ENCODE peak calls at places on chromosomes 5 and 9, in six cellular contexts. One of them, this sample, is unnamed.

GRCh38 chr9:83062653-83063527 is at the start of gene RASEF:
- DNase-seq in BE2C: peak; percentile 79
- DNase-seq in naive thymus-derived CD4-positive, alpha-beta T cell: no peak
- DNase-seq in left kidney: peak; percentile 87
- DNase-seq in body of pancreas: peak; percentile 92
- DNase-seq in stimulated activated CD4-positive, alpha-beta T cell treated with anti-CD3 and anti-CD28 coated beads, Interleukin-12 subunit alpha, Interleukin-12 subunit beta, amount 100 ng/mL, for 4 hours: no peak
- DNase-seq in this sample: peak; percentile 49

GRCh38 chr9:129888809-129889460 is 53.7 kb downstream of the USP20 start:
- DNase-seq in BE2C: no peak
- DNase-seq in naive thymus-derived CD4-positive, alpha-beta T cell: peak; percentile 42
- DNase-seq in left kidney: no peak
- DNase-seq in body of pancreas: no peak
- DNase-seq in stimulated activated CD4-positive, alpha-beta T cell treated with anti-CD3 and anti-CD28 coated beads, Interleukin-12 subunit alpha, Interleukin-12 subunit beta, amount 100 ng/mL, for 4 hours: no peak
- DNase-seq in this sample: no peak

GRCh38 chr9:81632599-81632998 is 56.7 kb downstream of the TLE1 start:
- DNase-seq in BE2C: no peak
- DNase-seq in naive thymus-derived CD4-positive, alpha-beta T cell: no peak
- DNase-seq in left kidney: no peak
- DNase-seq in body of pancreas: no peak
- DNase-seq in stimulated activated CD4-positive, alpha-beta T cell treated with anti-CD3 and anti-CD28 coated beads, Interleukin-12 subunit alpha, Interleukin-12 subunit beta, amount 100 ng/mL, for 4 hours: no peak
- DNase-seq in this sample: no peak

GRCh38 chr5:159894149-159894720 is 22.0 kb upstream of the ADRA1B start:
- DNase-seq in BE2C: no peak
- DNase-seq in naive thymus-derived CD4-positive, alpha-beta T cell: no peak
- DNase-seq in left kidney: no peak
- DNase-seq in body of pancreas: no peak
- DNase-seq in stimulated activated CD4-positive, alpha-beta T cell treated with anti-CD3 and anti-CD28 coated beads, Interleukin-12 subunit alpha, Interleukin-12 subunit beta, amount 100 ng/mL, for 4 hours: no peak
- DNase-seq in this sample: no peak

GRCh38 chr5:108607421-108607820 is 140.3 kb upstream of the FER start:
- DNase-seq in BE2C: peak; percentile 45
- DNase-seq in naive thymus-derived CD4-positive, alpha-beta T cell: no peak
- DNase-seq in left kidney: peak; percentile 42
- DNase-seq in body of pancreas: no peak
- DNase-seq in stimulated activated CD4-positive, alpha-beta T cell treated with anti-CD3 and anti-CD28 coated beads, Interleukin-12 subunit alpha, Interleukin-12 subunit beta, amount 100 ng/mL, for 4 hours: no peak
- DNase-seq in this sample: no peak

GRCh38 chr9:72540348-72540873 is 19.0 kb downstream of the TMC1 start:
- DNase-seq in BE2C: no peak
- DNase-seq in naive thymus-derived CD4-positive, alpha-beta T cell: no peak
- DNase-seq in left kidney: no peak
- DNase-seq in body of pancreas: peak; percentile 23
- DNase-seq in stimulated activated CD4-positive, alpha-beta T cell treated with anti-CD3 and anti-CD28 coated beads, Interleukin-12 subunit alpha, Interleukin-12 subunit beta, amount 100 ng/mL, for 4 hours: no peak
- DNase-seq in this sample: no peak

GRCh38 chr9:110916361-110916760 is 121.9 kb downstream of the LPAR1 start:
- DNase-seq in BE2C: no peak
- DNase-seq in naive thymus-derived CD4-positive, alpha-beta T cell: no peak
- DNase-seq in left kidney: no peak
- DNase-seq in body of pancreas: no peak
- DNase-seq in stimulated activated CD4-positive, alpha-beta T cell treated with anti-CD3 and anti-CD28 coated beads, Interleukin-12 subunit alpha, Interleukin-12 subunit beta, amount 100 ng/mL, for 4 hours: no peak
- DNase-seq in this sample: no peak

GRCh38 chr5:161400583-161400982 is 145.9 kb downstream of the GABRB2 start:
- DNase-seq in BE2C: no peak
- DNase-seq in naive thymus-derived CD4-positive, alpha-beta T cell: no peak
- DNase-seq in left kidney: peak; percentile 74
- DNase-seq in body of pancreas: peak; percentile 76
- DNase-seq in stimulated activated CD4-positive, alpha-beta T cell treated with anti-CD3 and anti-CD28 coated beads, Interleukin-12 subunit alpha, Interleukin-12 subunit beta, amount 100 ng/mL, for 4 hours: no peak
- DNase-seq in this sample: no peak

GRCh38 chr5:55597014-55597981 is 62.5 kb upstream of the PLPP1 start:
- DNase-seq in BE2C: no peak
- DNase-seq in naive thymus-derived CD4-positive, alpha-beta T cell: no peak
- DNase-seq in left kidney: peak; percentile 34
- DNase-seq in body of pancreas: peak; percentile 34
- DNase-seq in stimulated activated CD4-positive, alpha-beta T cell treated with anti-CD3 and anti-CD28 coated beads, Interleukin-12 subunit alpha, Interleukin-12 subunit beta, amount 100 ng/mL, for 4 hours: no peak
- DNase-seq in this sample: no peak

GRCh38 chr5:170541146-170541769 is 37.4 kb downstream of the KCNIP1 start:
- DNase-seq in BE2C: no peak
- DNase-seq in naive thymus-derived CD4-positive, alpha-beta T cell: no peak
- DNase-seq in left kidney: no peak
- DNase-seq in body of pancreas: no peak
- DNase-seq in stimulated activated CD4-positive, alpha-beta T cell treated with anti-CD3 and anti-CD28 coated beads, Interleukin-12 subunit alpha, Interleukin-12 subunit beta, amount 100 ng/mL, for 4 hours: no peak
- DNase-seq in this sample: no peak

GRCh38 chr9:126532951-126533910 is 80.5 kb upstream of the LMX1B start:
- DNase-seq in BE2C: no peak
- DNase-seq in naive thymus-derived CD4-positive, alpha-beta T cell: no peak
- DNase-seq in left kidney: no peak
- DNase-seq in body of pancreas: no peak
- DNase-seq in stimulated activated CD4-positive, alpha-beta T cell treated with anti-CD3 and anti-CD28 coated beads, Interleukin-12 subunit alpha, Interleukin-12 subunit beta, amount 100 ng/mL, for 4 hours: no peak
- DNase-seq in this sample: no peak

GRCh38 chr9:108142504-108143201 is 653.1 kb upstream of the KLF4 start:
- DNase-seq in BE2C: no peak
- DNase-seq in naive thymus-derived CD4-positive, alpha-beta T cell: no peak
- DNase-seq in left kidney: peak; percentile 74
- DNase-seq in body of pancreas: peak; percentile 54
- DNase-seq in stimulated activated CD4-positive, alpha-beta T cell treated with anti-CD3 and anti-CD28 coated beads, Interleukin-12 subunit alpha, Interleukin-12 subunit beta, amount 100 ng/mL, for 4 hours: no peak
- DNase-seq in this sample: peak; percentile 88

GRCh38 chr5:91022518-91022917 is 360.6 kb downstream of the ARRDC3 start:
- DNase-seq in BE2C: no peak
- DNase-seq in naive thymus-derived CD4-positive, alpha-beta T cell: no peak
- DNase-seq in left kidney: no peak
- DNase-seq in body of pancreas: no peak
- DNase-seq in stimulated activated CD4-positive, alpha-beta T cell treated with anti-CD3 and anti-CD28 coated beads, Interleukin-12 subunit alpha, Interleukin-12 subunit beta, amount 100 ng/mL, for 4 hours: no peak
- DNase-seq in this sample: no peak

GRCh38 chr5:2370626-2371418 is 380.7 kb downstream of the IRX2 start:
- DNase-seq in BE2C: no peak
- DNase-seq in naive thymus-derived CD4-positive, alpha-beta T cell: no peak
- DNase-seq in left kidney: no peak
- DNase-seq in body of pancreas: no peak
- DNase-seq in stimulated activated CD4-positive, alpha-beta T cell treated with anti-CD3 and anti-CD28 coated beads, Interleukin-12 subunit alpha, Interleukin-12 subunit beta, amount 100 ng/mL, for 4 hours: no peak
- DNase-seq in this sample: no peak

GRCh38 chr5:177300236-177300880 is 3.2 kb downstream of the RAB24 start:
- DNase-seq in BE2C: no peak
- DNase-seq in naive thymus-derived CD4-positive, alpha-beta T cell: peak; percentile 36
- DNase-seq in left kidney: peak; percentile 63
- DNase-seq in body of pancreas: no peak
- DNase-seq in stimulated activated CD4-positive, alpha-beta T cell treated with anti-CD3 and anti-CD28 coated beads, Interleukin-12 subunit alpha, Interleukin-12 subunit beta, amount 100 ng/mL, for 4 hours: no peak
- DNase-seq in this sample: no peak

GRCh38 chr9:137763271-137763955 is 114.2 kb upstream of the CACNA1B start:
- DNase-seq in BE2C: no peak
- DNase-seq in naive thymus-derived CD4-positive, alpha-beta T cell: no peak
- DNase-seq in left kidney: no peak
- DNase-seq in body of pancreas: peak; percentile 60
- DNase-seq in stimulated activated CD4-positive, alpha-beta T cell treated with anti-CD3 and anti-CD28 coated beads, Interleukin-12 subunit alpha, Interleukin-12 subunit beta, amount 100 ng/mL, for 4 hours: no peak
- DNase-seq in this sample: no peak

GRCh38 chr5:108484035-108484434 is 102.1 kb upstream of the FBXL17 start:
- DNase-seq in BE2C: no peak
- DNase-seq in naive thymus-derived CD4-positive, alpha-beta T cell: no peak
- DNase-seq in left kidney: no peak
- DNase-seq in body of pancreas: no peak
- DNase-seq in stimulated activated CD4-positive, alpha-beta T cell treated with anti-CD3 and anti-CD28 coated beads, Interleukin-12 subunit alpha, Interleukin-12 subunit beta, amount 100 ng/mL, for 4 hours: no peak
- DNase-seq in this sample: no peak

GRCh38 chr9:101893661-101894646 is 155.5 kb upstream of the GRIN3A start:
- DNase-seq in BE2C: no peak
- DNase-seq in naive thymus-derived CD4-positive, alpha-beta T cell: no peak
- DNase-seq in left kidney: no peak
- DNase-seq in body of pancreas: no peak
- DNase-seq in stimulated activated CD4-positive, alpha-beta T cell treated with anti-CD3 and anti-CD28 coated beads, Interleukin-12 subunit alpha, Interleukin-12 subunit beta, amount 100 ng/mL, for 4 hours: no peak
- DNase-seq in this sample: no peak

GRCh38 chr5:78647838-78648358 is 674 bp downstream of the LHFPL2 start:
- DNase-seq in BE2C: peak; percentile 77
- DNase-seq in naive thymus-derived CD4-positive, alpha-beta T cell: no peak
- DNase-seq in left kidney: peak; percentile 85
- DNase-seq in body of pancreas: peak; percentile 77
- DNase-seq in stimulated activated CD4-positive, alpha-beta T cell treated with anti-CD3 and anti-CD28 coated beads, Interleukin-12 subunit alpha, Interleukin-12 subunit beta, amount 100 ng/mL, for 4 hours: no peak
- DNase-seq in this sample: peak; percentile 57

GRCh38 chr5:19806756-19807155 is 181.2 kb downstream of the CDH18 start:
- DNase-seq in BE2C: no peak
- DNase-seq in naive thymus-derived CD4-positive, alpha-beta T cell: no peak
- DNase-seq in left kidney: no peak
- DNase-seq in body of pancreas: no peak
- DNase-seq in stimulated activated CD4-positive, alpha-beta T cell treated with anti-CD3 and anti-CD28 coated beads, Interleukin-12 subunit alpha, Interleukin-12 subunit beta, amount 100 ng/mL, for 4 hours: no peak
- DNase-seq in this sample: no peak

GRCh38 chr9:3873818-3874217 is 348.0 kb upstream of the RFX3 start:
- DNase-seq in BE2C: no peak
- DNase-seq in naive thymus-derived CD4-positive, alpha-beta T cell: no peak
- DNase-seq in left kidney: no peak
- DNase-seq in body of pancreas: no peak
- DNase-seq in stimulated activated CD4-positive, alpha-beta T cell treated with anti-CD3 and anti-CD28 coated beads, Interleukin-12 subunit alpha, Interleukin-12 subunit beta, amount 100 ng/mL, for 4 hours: no peak
- DNase-seq in this sample: no peak

GRCh38 chr9:79944991-79945390 is 373.2 kb downstream of the TLE4 start:
- DNase-seq in BE2C: no peak
- DNase-seq in naive thymus-derived CD4-positive, alpha-beta T cell: peak; percentile 7
- DNase-seq in left kidney: no peak
- DNase-seq in body of pancreas: no peak
- DNase-seq in stimulated activated CD4-positive, alpha-beta T cell treated with anti-CD3 and anti-CD28 coated beads, Interleukin-12 subunit alpha, Interleukin-12 subunit beta, amount 100 ng/mL, for 4 hours: no peak
- DNase-seq in this sample: no peak

GRCh38 chr5:133367413-133367812 is 244.9 kb downstream of the FSTL4 start:
- DNase-seq in BE2C: no peak
- DNase-seq in naive thymus-derived CD4-positive, alpha-beta T cell: no peak
- DNase-seq in left kidney: no peak
- DNase-seq in body of pancreas: no peak
- DNase-seq in stimulated activated CD4-positive, alpha-beta T cell treated with anti-CD3 and anti-CD28 coated beads, Interleukin-12 subunit alpha, Interleukin-12 subunit beta, amount 100 ng/mL, for 4 hours: no peak
- DNase-seq in this sample: peak; percentile 29

GRCh38 chr5:169218176-169218575 is 82.8 kb downstream of the SLIT3 start:
- DNase-seq in BE2C: no peak
- DNase-seq in naive thymus-derived CD4-positive, alpha-beta T cell: no peak
- DNase-seq in left kidney: no peak
- DNase-seq in body of pancreas: no peak
- DNase-seq in stimulated activated CD4-positive, alpha-beta T cell treated with anti-CD3 and anti-CD28 coated beads, Interleukin-12 subunit alpha, Interleukin-12 subunit beta, amount 100 ng/mL, for 4 hours: no peak
- DNase-seq in this sample: no peak

GRCh38 chr9:93575706-93576295 is 583 bp upstream of the PHF2 start:
- DNase-seq in BE2C: no peak
- DNase-seq in naive thymus-derived CD4-positive, alpha-beta T cell: peak; percentile 36
- DNase-seq in left kidney: peak; percentile 59
- DNase-seq in body of pancreas: peak; percentile 39
- DNase-seq in stimulated activated CD4-positive, alpha-beta T cell treated with anti-CD3 and anti-CD28 coated beads, Interleukin-12 subunit alpha, Interleukin-12 subunit beta, amount 100 ng/mL, for 4 hours: peak; percentile 53
- DNase-seq in this sample: peak; percentile 63

GRCh38 chr9:91047529-91047928 is 245.9 kb downstream of the SYK start:
- DNase-seq in BE2C: no peak
- DNase-seq in naive thymus-derived CD4-positive, alpha-beta T cell: peak; percentile 55
- DNase-seq in left kidney: no peak
- DNase-seq in body of pancreas: no peak
- DNase-seq in stimulated activated CD4-positive, alpha-beta T cell treated with anti-CD3 and anti-CD28 coated beads, Interleukin-12 subunit alpha, Interleukin-12 subunit beta, amount 100 ng/mL, for 4 hours: peak; percentile 36
- DNase-seq in this sample: no peak

GRCh38 chr9:135588886-135589595 is 27.5 kb downstream of the PAEP start:
- DNase-seq in BE2C: no peak
- DNase-seq in naive thymus-derived CD4-positive, alpha-beta T cell: no peak
- DNase-seq in left kidney: no peak
- DNase-seq in body of pancreas: no peak
- DNase-seq in stimulated activated CD4-positive, alpha-beta T cell treated with anti-CD3 and anti-CD28 coated beads, Interleukin-12 subunit alpha, Interleukin-12 subunit beta, amount 100 ng/mL, for 4 hours: no peak
- DNase-seq in this sample: peak; percentile 9

GRCh38 chr5:100562821-100563220 is 27.6 kb downstream of the FAM174A start:
- DNase-seq in BE2C: no peak
- DNase-seq in naive thymus-derived CD4-positive, alpha-beta T cell: no peak
- DNase-seq in left kidney: no peak
- DNase-seq in body of pancreas: no peak
- DNase-seq in stimulated activated CD4-positive, alpha-beta T cell treated with anti-CD3 and anti-CD28 coated beads, Interleukin-12 subunit alpha, Interleukin-12 subunit beta, amount 100 ng/mL, for 4 hours: no peak
- DNase-seq in this sample: no peak

GRCh38 chr5:171984748-171985419 is 21.6 kb downstream of the FBXW11 start:
- DNase-seq in BE2C: no peak
- DNase-seq in naive thymus-derived CD4-positive, alpha-beta T cell: no peak
- DNase-seq in left kidney: no peak
- DNase-seq in body of pancreas: no peak
- DNase-seq in stimulated activated CD4-positive, alpha-beta T cell treated with anti-CD3 and anti-CD28 coated beads, Interleukin-12 subunit alpha, Interleukin-12 subunit beta, amount 100 ng/mL, for 4 hours: no peak
- DNase-seq in this sample: no peak

GRCh38 chr9:85522459-85523092 is 219.2 kb downstream of the AGTPBP1 start:
- DNase-seq in BE2C: peak; percentile 58
- DNase-seq in naive thymus-derived CD4-positive, alpha-beta T cell: no peak
- DNase-seq in left kidney: peak; percentile 85
- DNase-seq in body of pancreas: no peak
- DNase-seq in stimulated activated CD4-positive, alpha-beta T cell treated with anti-CD3 and anti-CD28 coated beads, Interleukin-12 subunit alpha, Interleukin-12 subunit beta, amount 100 ng/mL, for 4 hours: peak; percentile 1
- DNase-seq in this sample: peak; percentile 66

GRCh38 chr9:7906783-7907182 is 107.2 kb upstream of the DMAC1 start:
- DNase-seq in BE2C: no peak
- DNase-seq in naive thymus-derived CD4-positive, alpha-beta T cell: no peak
- DNase-seq in left kidney: no peak
- DNase-seq in body of pancreas: no peak
- DNase-seq in stimulated activated CD4-positive, alpha-beta T cell treated with anti-CD3 and anti-CD28 coated beads, Interleukin-12 subunit alpha, Interleukin-12 subunit beta, amount 100 ng/mL, for 4 hours: no peak
- DNase-seq in this sample: no peak